ENCODE peak calls at places on chromosomes 16 and 17, in nine cellular contexts. G is cardiac fibroblast, I is cardiac muscle cell, N is fibroblast of villous mesenchyme, S is adipocyte, J is uterus, Y is right lobe of liver, W is upper lobe of right lung, H is brain microvascular endothelial cell. D is an unnamed sample.

GRCh38 chr16:49924078-49924477 is 68.2 kb upstream of the ZNF423 start:
- DNase-seq in S (no peak), I (no peak), Y (no peak), G (no peak), J (no peak), W (no peak), N (no peak), H (no peak), D (no peak)

GRCh38 chr16:48146710-48147109 is 9.1 kb downstream of the ABCC12 start:
- DNase-seq in G (no peak), S (no peak), Y (no peak), W (no peak), I (no peak), N (no peak), H (no peak), J (no peak), D (no peak)

GRCh38 chr16:66367968-66368891 is 1.7 kb downstream of the CDH5 start:
- DNase-seq in S (no peak), J (no peak), Y (no peak), H (no peak), W (peak; percentile 57), G (no peak), N (no peak), I (no peak), D (no peak)

GRCh38 chr16:11833951-11834695 is 17.2 kb downstream of the RSL1D1 start:
- DNase-seq in I (peak; percentile 85), N (peak; percentile 95), J (no peak), Y (no peak), W (no peak), S (peak; percentile 83), H (peak; percentile 79), G (peak; percentile 67), D (peak; percentile 88)

GRCh38 chr17:11331790-11332526 is 90.9 kb downstream of the SHISA6 start:
- DNase-seq in J (no peak), Y (no peak), G (no peak), I (no peak), N (no peak), S (no peak), W (no peak), H (no peak), D (no peak)

GRCh38 chr17:78803161-78803845 is 21.2 kb upstream of the CYTH1 start:
- DNase-seq in S (no peak), H (no peak), Y (no peak), N (no peak), W (no peak), G (no peak), I (no peak), J (no peak), D (no peak)

GRCh38 chr17:47251421-47251940 is 2.1 kb upstream of the ITGB3 start:
- DNase-seq in G (no peak), N (no peak), H (no peak), Y (no peak), I (no peak), S (no peak), W (no peak), J (no peak), D (no peak)

GRCh38 chr17:37492167-37492566 is 2.5 kb downstream of the DUSP14 start:
- DNase-seq in I (no peak), H (no peak), G (no peak), S (no peak), W (no peak), J (no peak), N (no peak), Y (no peak), D (no peak)

GRCh38 chr16:15843635-15844279 is 13.1 kb downstream of the MYH11 start:
- DNase-seq in N (no peak), W (no peak), G (no peak), I (no peak), J (no peak), S (no peak), H (no peak), Y (no peak), D (no peak)

GRCh38 chr17:27290916-27291598 is 2.9 kb upstream of the WSB1 start:
- DNase-seq in N (no peak), H (no peak), Y (no peak), G (no peak), W (no peak), I (no peak), S (no peak), J (no peak), D (no peak)

DNA sequence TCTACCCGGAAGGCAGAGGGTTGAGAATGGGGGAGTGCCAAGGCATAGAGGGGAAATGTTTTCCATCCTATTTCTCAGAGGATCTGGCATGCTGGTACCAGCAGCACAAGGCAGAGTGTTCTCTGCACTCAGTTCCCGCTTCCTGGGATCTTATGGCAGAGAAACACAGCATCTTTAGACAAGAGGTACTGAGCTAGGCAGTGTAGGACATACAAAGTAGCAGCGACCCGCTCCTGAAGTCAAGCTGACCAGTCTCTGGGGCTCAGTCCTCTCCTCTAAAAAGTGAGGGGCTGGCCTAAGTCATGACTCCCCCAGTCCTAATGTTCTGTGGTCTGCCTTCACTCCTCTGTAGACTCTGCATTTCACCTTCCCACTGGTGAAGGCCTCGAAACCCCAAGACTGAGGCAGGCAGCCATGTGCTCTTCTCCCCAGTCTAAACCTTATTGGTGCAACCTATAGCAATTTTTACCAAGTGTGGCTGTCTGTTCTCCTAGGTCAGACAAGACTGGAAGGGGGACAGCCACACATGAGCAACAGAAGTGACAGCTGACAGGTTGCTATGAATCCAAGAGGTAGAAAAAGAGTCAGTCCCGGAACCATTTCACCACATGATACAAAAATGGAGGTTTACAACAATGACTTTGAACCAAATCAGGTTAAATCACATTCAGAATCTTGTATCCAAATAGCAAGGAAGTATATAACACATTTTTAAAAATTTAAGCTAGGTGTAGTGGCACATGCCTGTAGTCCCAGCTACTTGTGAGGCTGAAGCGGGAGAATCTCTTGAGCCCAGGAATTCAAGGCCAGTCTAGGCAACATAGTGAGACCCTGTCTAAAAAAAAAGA is 11.4 kb upstream of the TSPOAP1 start:
- DNase-seq in J (no peak), W (peak; percentile 27), N (no peak), Y (no peak), I (no peak), G (no peak), S (no peak), H (no peak), D (no peak)
- H3K4me3 ChIP-seq in J (no peak overlapping the region), W (peak overlapping the region; percentile 45), N (no peak overlapping the region), Y (peak overlapping the region; percentile 26), I (no peak overlapping the region), G (no peak overlapping the region), S (no peak overlapping the region), H (no peak overlapping the region), D (no peak overlapping the region)

DNA sequence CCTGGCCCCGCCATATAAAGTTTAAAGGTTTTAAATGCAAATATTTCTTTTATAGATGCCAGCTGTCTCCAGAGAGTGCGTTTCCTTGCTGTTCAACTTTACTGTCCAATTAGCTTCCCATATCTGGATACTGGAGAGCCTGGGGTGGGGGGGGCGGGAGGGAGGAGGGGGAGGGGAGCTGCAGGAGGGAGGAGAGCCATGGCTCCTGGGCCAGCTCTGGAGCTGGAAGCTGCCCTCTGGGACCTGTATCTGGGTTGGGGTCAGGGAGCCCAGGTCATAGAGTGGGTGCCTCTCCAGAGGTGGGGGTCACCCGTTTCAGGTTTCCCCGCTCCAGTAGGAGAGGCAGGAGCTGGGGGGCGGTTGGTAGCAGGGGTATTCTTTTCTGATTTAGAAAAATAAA is 6.2 kb upstream of the GSE1 start:
- DNase-seq in G (no peak), H (no peak), S (no peak), W (no peak), N (peak; percentile 30), Y (no peak), J (no peak), I (no peak), D (no peak)
- H3K4me3 ChIP-seq in G (no peak overlapping the region), H (no peak overlapping the region), S (no peak overlapping the region), W (no peak overlapping the region), N (peak overlapping the region; percentile 4), Y (no peak overlapping the region), J (no peak overlapping the region), I (peak overlapping the region; percentile 5), D (no peak overlapping the region)

DNA sequence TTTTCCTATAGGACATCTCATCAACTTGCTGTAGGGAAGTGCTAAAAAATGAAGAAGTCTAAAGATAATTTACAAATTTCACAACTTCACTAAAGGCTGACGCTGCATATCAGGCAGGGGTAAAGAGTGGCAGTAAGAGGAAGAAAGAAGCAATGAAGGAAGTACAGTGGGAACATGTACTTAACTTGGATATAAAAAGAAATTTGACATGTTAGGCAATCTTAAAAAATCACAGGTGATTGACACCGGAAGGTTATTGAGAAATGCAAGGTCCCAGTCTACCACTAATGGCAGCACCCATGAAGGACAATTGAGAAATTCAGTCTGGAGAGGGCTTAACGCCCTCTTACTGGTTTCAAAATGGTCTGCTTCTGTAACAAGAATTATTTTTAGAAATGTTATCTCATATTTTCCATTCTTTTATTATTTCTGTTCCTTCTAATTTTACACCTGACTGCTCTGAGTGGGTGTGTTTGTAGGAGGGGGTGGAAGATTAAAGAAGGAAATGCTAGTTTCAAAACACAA is 358.1 kb downstream of the KCNJ2 start:
- DNase-seq in W (no peak), S (no peak), Y (no peak), I (no peak), N (no peak), H (no peak), J (no peak), G (no peak), D (no peak)
- H3K4me3 ChIP-seq in W (no peak overlapping the region), S (no peak overlapping the region), Y (no peak overlapping the region), I (no peak overlapping the region), N (no peak overlapping the region), H (no peak overlapping the region), J (no peak overlapping the region), G (no peak overlapping the region), D (no peak overlapping the region)

DNA sequence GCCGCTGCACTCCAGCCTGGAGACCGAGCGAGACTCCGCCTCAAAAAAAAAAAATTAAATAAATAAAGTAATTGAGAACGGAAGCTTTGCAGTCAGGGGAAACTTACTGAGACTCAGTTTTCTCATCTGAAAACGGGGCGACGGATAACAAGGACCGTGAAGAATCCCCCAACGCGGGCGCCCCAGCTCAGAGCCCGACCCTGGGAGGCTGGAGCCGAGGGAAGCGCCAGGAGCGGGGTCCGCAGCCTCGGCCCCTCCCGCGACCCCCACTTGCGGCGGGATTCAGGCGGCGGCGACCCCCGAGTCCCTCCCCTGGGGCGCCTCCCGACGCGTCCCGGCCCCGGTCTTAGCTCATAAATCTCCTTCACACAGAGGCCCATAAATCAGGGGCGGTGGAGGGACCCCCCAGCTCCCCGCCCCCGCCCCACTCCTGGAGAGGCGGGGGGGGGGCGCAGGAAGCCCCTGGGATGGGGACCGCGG is 10.3 kb upstream of the BHLHA9 start:
- DNase-seq in H (no peak), G (peak; percentile 44), Y (no peak), S (peak; percentile 60), N (peak; percentile 33), W (no peak), I (peak; percentile 44), J (no peak), D (no peak)
- H3K4me3 ChIP-seq in H (peak overlapping the region; percentile 54), G (peak overlapping the region; percentile 49), Y (peak overlapping the region; percentile 52), S (peak overlapping the region; percentile 90), N (peak overlapping the region; percentile 71), W (peak overlapping the region; percentile 60), I (peak overlapping the region; percentile 32), J (peak overlapping the region; percentile 40), D (peak overlapping the region; percentile 60)

D was measured in skeletal muscle cell.